ENCODE peak calls at places on chromosomes 5 and 9, in five cellular contexts. One of them, this sample, is unnamed.

GRCh38 chr9:134252084-134252830 is 74.0 kb upstream of the RXRA start:
- DNase-seq in NT2/D1: no peak
- DNase-seq in GM12878: no peak
- DNase-seq in HepG2: no peak
- DNase-seq in H1: no peak
- DNase-seq in this sample: no peak

GRCh38 chr5:127409236-127409921 is 108.1 kb upstream of the PRRC1 start:
- DNase-seq in GM12878: no peak
- DNase-seq in HepG2: no peak
- DNase-seq in NT2/D1: no peak
- DNase-seq in H1: no peak
- DNase-seq in this sample: no peak

GRCh38 chr9:91495450-91495849 is 71.8 kb upstream of the NFIL3 start:
- DNase-seq in GM12878: no peak
- DNase-seq in NT2/D1: no peak
- DNase-seq in HepG2: no peak
- DNase-seq in H1: no peak
- DNase-seq in this sample: no peak

GRCh38 chr9:134637241-134637640 is 4.4 kb upstream of the COL5A1 start:
- DNase-seq in NT2/D1: no peak
- DNase-seq in HepG2: no peak
- DNase-seq in GM12878: no peak
- DNase-seq in H1: no peak
- DNase-seq in this sample: no peak

GRCh38 chr5:92369587-92369986 is 986.5 kb upstream of the ARRDC3 start:
- DNase-seq in NT2/D1: no peak
- DNase-seq in GM12878: no peak
- DNase-seq in HepG2: no peak
- DNase-seq in H1: no peak
- DNase-seq in this sample: no peak

GRCh38 chr9:136629879-136630661 is 32.6 kb upstream of the EGFL7 start:
- DNase-seq in HepG2: peak; percentile 39
- DNase-seq in NT2/D1: peak; percentile 61
- DNase-seq in H1: peak; percentile 88
- DNase-seq in GM12878: no peak
- DNase-seq in this sample: peak; percentile 66

GRCh38 chr5:1357946-1358725 is 13.2 kb upstream of the CLPTM1L start:
- DNase-seq in HepG2: no peak
- DNase-seq in NT2/D1: no peak
- DNase-seq in GM12878: no peak
- DNase-seq in H1: no peak
- DNase-seq in this sample: no peak

GRCh38 chr5:69238760-69239251 is 4.1 kb downstream of the CDK7 start:
- DNase-seq in H1: no peak
- DNase-seq in GM12878: no peak
- DNase-seq in NT2/D1: no peak
- DNase-seq in HepG2: no peak
- DNase-seq in this sample: no peak

GRCh38 chr9:73046769-73047168 is 93.9 kb upstream of the ALDH1A1 start:
- DNase-seq in NT2/D1: no peak
- DNase-seq in HepG2: no peak
- DNase-seq in H1: no peak
- DNase-seq in GM12878: no peak
- DNase-seq in this sample: no peak

GRCh38 chr5:169116961-169117461 is 183.9 kb downstream of the SLIT3 start:
- DNase-seq in HepG2: peak; percentile 11
- DNase-seq in NT2/D1: peak; percentile 67
- DNase-seq in GM12878: no peak
- DNase-seq in H1: no peak
- DNase-seq in this sample: peak; percentile 41

GRCh38 chr5:54795284-54795683 is 190.1 kb downstream of the ESM1 start:
- DNase-seq in H1: no peak
- DNase-seq in GM12878: no peak
- DNase-seq in NT2/D1: no peak
- DNase-seq in HepG2: no peak
- DNase-seq in this sample: no peak

GRCh38 chr9:114677418-114677817 is 4.6 kb downstream of the TEX48 start:
- DNase-seq in NT2/D1: no peak
- DNase-seq in HepG2: peak; percentile 41
- DNase-seq in GM12878: no peak
- DNase-seq in H1: no peak
- DNase-seq in this sample: no peak

GRCh38 chr9:131747352-131747751 is 7.5 kb upstream of the RAPGEF1 start:
- DNase-seq in HepG2: peak; percentile 77
- DNase-seq in H1: no peak
- DNase-seq in NT2/D1: no peak
- DNase-seq in GM12878: no peak
- DNase-seq in this sample: no peak

GRCh38 chr9:34594177-34594576 is 4.7 kb upstream of the CNTFR start:
- DNase-seq in GM12878: no peak
- DNase-seq in HepG2: no peak
- DNase-seq in NT2/D1: no peak
- DNase-seq in H1: no peak
- DNase-seq in this sample: no peak

GRCh38 chr5:109225695-109226094 is 184.1 kb downstream of the PJA2 start:
- DNase-seq in NT2/D1: no peak
- DNase-seq in H1: no peak
- DNase-seq in GM12878: no peak
- DNase-seq in HepG2: no peak
- DNase-seq in this sample: no peak

GRCh38 chr9:131732636-131733340 is 7.1 kb downstream of the RAPGEF1 start:
- DNase-seq in GM12878: no peak
- DNase-seq in H1: no peak
- DNase-seq in HepG2: no peak
- DNase-seq in NT2/D1: no peak
- DNase-seq in this sample: no peak

GRCh38 chr5:36878421-36879088 is 2.0 kb downstream of the NIPBL start:
- DNase-seq in HepG2: peak; percentile 45
- DNase-seq in GM12878: no peak
- DNase-seq in NT2/D1: no peak
- DNase-seq in H1: no peak
- DNase-seq in this sample: peak; percentile 66

GRCh38 chr5:95471447-95471846 is 80.3 kb downstream of the FAM81B start:
- DNase-seq in HepG2: no peak
- DNase-seq in H1: no peak
- DNase-seq in GM12878: no peak
- DNase-seq in NT2/D1: no peak
- DNase-seq in this sample: no peak

DNA sequence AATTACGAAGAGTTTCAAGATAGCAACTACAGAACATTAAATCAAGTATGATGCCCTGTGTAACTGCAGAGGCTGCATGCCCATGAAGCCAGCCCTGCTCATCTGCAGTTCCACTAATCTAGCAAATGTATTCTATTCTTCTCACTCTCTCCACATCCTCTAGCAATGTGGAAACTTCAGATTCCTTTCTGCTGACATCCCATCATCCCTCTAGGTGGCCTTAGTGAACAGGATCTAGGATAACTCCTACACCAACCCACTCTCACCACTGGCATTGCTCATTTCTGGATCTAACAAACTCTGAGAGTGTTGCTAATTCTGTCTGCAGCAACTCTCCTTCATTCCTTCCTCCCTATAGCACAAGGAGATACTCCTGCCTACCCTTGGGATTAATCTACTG is 80.8 kb downstream of the FAM81B start:
- DNase-seq in NT2/D1: no peak
- DNase-seq in HepG2: no peak
- DNase-seq in GM12878: no peak
- DNase-seq in H1: no peak
- DNase-seq in this sample: no peak
- TF ChIP-seq SUZ12 in NT2/D1: no peak
- TF ChIP-seq SUZ12 in HepG2: no peak
- TF ChIP-seq SUZ12 in GM12878: no peak
- TF ChIP-seq SUZ12 in H1: no peak
- TF ChIP-seq SUZ12 in this sample: no peak

GRCh38 chr9:107127608-107128007 is 155.5 kb upstream of the RAD23B start:
- DNase-seq in NT2/D1: no peak
- DNase-seq in H1: no peak
- DNase-seq in GM12878: no peak
- DNase-seq in HepG2: no peak
- DNase-seq in this sample: no peak
- TF ChIP-seq SUZ12 in NT2/D1: no peak
- TF ChIP-seq SUZ12 in H1: no peak
- TF ChIP-seq SUZ12 in GM12878: no peak
- TF ChIP-seq SUZ12 in HepG2: no peak
- TF ChIP-seq SUZ12 in this sample: no peak

GRCh38 chr5:67202830-67203229 is 6.2 kb upstream of the CD180 start:
- DNase-seq in GM12878: no peak
- DNase-seq in HepG2: no peak
- DNase-seq in H1: no peak
- DNase-seq in NT2/D1: no peak
- DNase-seq in this sample: no peak

GRCh38 chr5:67205981-67206380 is 9.4 kb upstream of the CD180 start:
- DNase-seq in H1: no peak
- DNase-seq in GM12878: no peak
- DNase-seq in HepG2: no peak
- DNase-seq in NT2/D1: no peak
- DNase-seq in this sample: no peak

GRCh38 chr5:67204821-67205220 is 8.2 kb upstream of the CD180 start:
- DNase-seq in GM12878: no peak
- DNase-seq in HepG2: no peak
- DNase-seq in H1: no peak
- DNase-seq in NT2/D1: no peak
- DNase-seq in this sample: no peak

GRCh38 chr5:67201897-67202549 is 5.4 kb upstream of the CD180 start:
- DNase-seq in H1: no peak
- DNase-seq in HepG2: no peak
- DNase-seq in NT2/D1: no peak
- DNase-seq in GM12878: no peak
- DNase-seq in this sample: no peak

DNA sequence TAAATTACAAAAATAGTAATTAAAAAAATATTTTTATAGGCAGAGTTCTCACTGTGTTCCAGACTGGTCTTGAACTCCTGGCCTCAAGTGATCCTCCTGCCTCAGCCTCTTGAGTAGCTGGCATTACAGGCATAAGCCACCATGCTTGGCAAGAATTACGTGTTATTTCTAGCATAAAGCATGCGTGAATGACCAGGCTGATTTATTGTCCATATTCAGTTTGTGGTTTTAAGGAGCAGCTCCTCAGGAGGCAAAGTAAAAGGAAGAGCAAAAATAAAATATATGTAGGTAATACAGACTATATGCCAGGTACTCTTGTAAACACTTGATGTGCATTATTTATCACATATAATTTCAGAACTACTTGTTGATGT is 7.1 kb upstream of the CD180 start:
- DNase-seq in NT2/D1: no peak
- DNase-seq in GM12878: no peak
- DNase-seq in HepG2: no peak
- DNase-seq in H1: no peak
- DNase-seq in this sample: no peak
- TF ChIP-seq SUZ12 in NT2/D1: no peak
- TF ChIP-seq SUZ12 in GM12878: no peak
- TF ChIP-seq SUZ12 in HepG2: no peak
- TF ChIP-seq SUZ12 in H1: no peak
- TF ChIP-seq SUZ12 in this sample: no peak

DNA sequence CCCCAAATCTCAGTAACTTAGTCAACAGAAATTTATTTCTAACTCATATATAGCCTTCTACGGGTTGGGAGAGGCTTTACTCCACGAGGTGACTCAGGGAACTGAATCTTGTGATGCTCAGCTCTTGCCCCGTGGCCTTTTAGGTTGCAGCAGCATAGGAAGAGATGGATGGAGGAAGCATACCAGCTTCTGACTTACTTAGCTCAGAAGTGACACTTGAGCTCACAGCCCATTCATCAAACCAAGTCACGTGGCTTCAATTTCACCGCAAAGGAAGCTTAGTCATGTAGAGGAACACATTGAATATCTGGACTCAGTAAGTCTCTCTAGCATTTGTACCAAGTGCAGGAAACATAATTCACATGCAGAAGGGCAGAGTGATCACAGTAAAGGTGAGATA is 124.1 kb upstream of the KCNN2 start:
- DNase-seq in GM12878: no peak
- DNase-seq in NT2/D1: no peak
- DNase-seq in HepG2: no peak
- DNase-seq in H1: no peak
- DNase-seq in this sample: no peak
- TF ChIP-seq SUZ12 in GM12878: no peak
- TF ChIP-seq SUZ12 in NT2/D1: no peak
- TF ChIP-seq SUZ12 in HepG2: no peak
- TF ChIP-seq SUZ12 in H1: no peak
- TF ChIP-seq SUZ12 in this sample: no peak

GRCh38 chr5:150377964-150378694 is 20.6 kb downstream of the TCOF1 start:
- DNase-seq in H1: no peak
- DNase-seq in HepG2: no peak
- DNase-seq in GM12878: no peak
- DNase-seq in NT2/D1: peak; percentile 49
- DNase-seq in this sample: no peak
- TF ChIP-seq SUZ12 in H1: no peak
- TF ChIP-seq SUZ12 in HepG2: no peak
- TF ChIP-seq SUZ12 in GM12878: no peak
- TF ChIP-seq SUZ12 in NT2/D1: no peak
- TF ChIP-seq SUZ12 in this sample: no peak

GRCh38 chr5:43973318-43973717 is 370.3 kb downstream of the NNT start:
- DNase-seq in GM12878: no peak
- DNase-seq in HepG2: peak; percentile 61
- DNase-seq in H1: no peak
- DNase-seq in NT2/D1: no peak
- DNase-seq in this sample: no peak
- TF ChIP-seq SUZ12 in GM12878: no peak
- TF ChIP-seq SUZ12 in HepG2: no peak
- TF ChIP-seq SUZ12 in H1: no peak
- TF ChIP-seq SUZ12 in NT2/D1: no peak
- TF ChIP-seq SUZ12 in this sample: no peak